ENCODE peak calls at places on chromosome 14, in four cellular contexts. W is ovary, L is progenitor cell of endocrine pancreas, I is GM23338. J is an unnamed sample.

GRCh38 chr14:60317609-60318008 is 68.6 kb downstream of the PPM1A start:
- DNase-seq in L (no peak), I (peak), W (no peak), J (no peak)

GRCh38 chr14:102071283-102071998 is 15.4 kb downstream of the HSP90AA1 start:
- DNase-seq in L (no peak), I (no peak), W (no peak), J (no peak)

GRCh38 chr14:33800735-33801163 is 150.1 kb downstream of the EGLN3 start:
- DNase-seq in W (no peak), L (no peak), I (peak), J (no peak)

GRCh38 chr14:46048127-46048526 is 603.5 kb downstream of the RPL10L start:
- DNase-seq in I (peak), L (peak), W (no peak), J (no peak)

GRCh38 chr14:70640938-70641547 is 673 bp upstream of the TTC9 start:
- DNase-seq in L (no peak), I (peak), W (no peak), J (peak)

GRCh38 chr14:65588426-65589140 is 176.1 kb downstream of the FUT8 start:
- DNase-seq in W (no peak), I (no peak), L (no peak), J (no peak)

GRCh38 chr14:56813143-56813551 is 2.9 kb upstream of the OTX2 start:
- DNase-seq in L (no peak), W (no peak), I (peak), J (no peak)

GRCh38 chr14:61601923-61602732 is 93.2 kb upstream of the HIF1A start:
- DNase-seq in I (no peak), W (no peak), L (no peak), J (no peak)

GRCh38 chr14:54908230-54908629 is 5.6 kb upstream of the GCH1 start:
- DNase-seq in I (no peak), W (no peak), L (no peak), J (no peak)

GRCh38 chr14:57378661-57379060 is 11.7 kb upstream of the NAA30 start:
- DNase-seq in L (no peak), I (no peak), W (no peak), J (no peak)

GRCh38 chr14:26415618-26416123 is 182.2 kb downstream of the NOVA1 start:
- DNase-seq in L (no peak), I (no peak), W (peak), J (no peak)

GRCh38 chr14:70192915-70193314 is 4.2 kb upstream of the SLC8A3 start:
- DNase-seq in I (peak), W (no peak), L (no peak), J (no peak)

GRCh38 chr14:77103475-77103874 is 5.4 kb downstream of the CIPC start:
- DNase-seq in W (no peak), I (no peak), L (no peak), J (no peak)

GRCh38 chr14:105470812-105471771 is 3.5 kb upstream of the CRIP2 start:
- DNase-seq in W (peak), I (peak), L (no peak), J (no peak)
- TF ChIP-seq CTCF in W (no peak), I (peak), L (peak), J (no peak)

GRCh38 chr14:100027771-100028490 is 37.3 kb upstream of the EVL start:
- DNase-seq in I (no peak), W (no peak), L (no peak), J (no peak)

GRCh38 chr14:100022772-100023451 is 42.3 kb upstream of the EVL start:
- DNase-seq in W (no peak), L (no peak), I (no peak), J (no peak)

GRCh38 chr14:100028990-100029677 is 36.1 kb upstream of the EVL start:
- DNase-seq in W (no peak), I (peak), L (no peak), J (no peak)

GRCh38 chr14:100020623-100021022 is 44.6 kb upstream of the EVL start:
- DNase-seq in W (no peak), L (no peak), I (no peak), J (no peak)

DNA sequence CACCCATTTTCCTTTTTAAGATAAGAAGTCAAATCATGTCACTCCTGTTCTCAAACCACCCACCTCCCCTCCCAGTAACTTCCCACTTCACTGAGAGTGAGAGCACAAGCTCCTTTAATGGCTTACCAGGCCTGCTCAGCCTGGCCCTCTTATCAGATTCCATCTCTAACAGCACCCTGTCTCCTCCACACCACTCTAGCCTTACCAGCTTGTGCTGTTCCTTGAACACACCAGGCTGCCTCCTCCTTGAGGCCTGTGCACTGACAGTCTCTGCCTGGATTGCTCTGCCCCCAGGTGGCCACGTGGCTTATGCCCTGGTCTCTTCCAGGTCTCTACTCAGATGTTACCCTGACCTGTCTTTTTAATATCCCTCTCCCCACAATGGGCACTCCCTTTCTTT is 40.1 kb upstream of the EVL start:
- DNase-seq in I (peak), L (no peak), W (no peak), J (no peak)
- TF ChIP-seq CTCF in I (peak), L (peak), W (no peak), J (no peak)

DNA sequence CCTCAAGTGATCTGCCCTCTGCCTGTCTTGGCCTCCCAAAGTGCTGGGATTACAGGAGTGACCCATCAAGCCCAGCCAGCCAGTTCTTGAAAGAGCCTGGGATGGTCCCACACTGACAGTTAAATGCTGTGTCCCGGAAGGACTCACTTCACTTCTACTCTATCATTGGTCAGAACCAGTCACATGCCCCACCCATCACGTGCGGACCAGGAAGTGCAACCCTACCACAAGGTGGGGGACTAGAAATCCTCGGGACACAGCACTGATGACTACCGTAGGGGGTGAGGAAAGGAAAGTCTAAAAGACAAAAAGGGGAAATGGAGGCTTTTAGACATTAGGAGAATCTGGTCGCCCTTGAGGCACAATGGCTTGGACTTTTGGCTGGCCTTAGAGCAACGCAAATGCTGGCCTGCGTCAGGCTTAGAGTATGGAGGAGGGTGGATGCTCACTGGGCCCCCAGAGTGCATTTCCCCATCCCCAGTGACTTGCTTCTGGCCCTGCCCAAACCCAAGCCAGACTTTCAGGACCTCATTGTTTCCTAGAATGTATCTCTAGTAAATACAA is 207.7 kb downstream of the TTC8 start:
- DNase-seq in W (no peak), I (peak), L (no peak), J (no peak)
- TF ChIP-seq CTCF in W (no peak), I (no peak), L (no peak), J (no peak)

GRCh38 chr14:98941481-98941880 is 330.5 kb downstream of the BCL11B start:
- DNase-seq in L (no peak), I (no peak), W (no peak), J (no peak)

GRCh38 chr14:98943907-98944306 is 328.1 kb downstream of the BCL11B start:
- DNase-seq in I (no peak), L (no peak), W (no peak), J (no peak)

GRCh38 chr14:98937712-98938505 is 334.1 kb downstream of the BCL11B start:
- DNase-seq in I (no peak), L (no peak), W (no peak), J (no peak)

GRCh38 chr14:98937021-98937420 is 335.0 kb downstream of the BCL11B start:
- DNase-seq in W (no peak), I (no peak), L (no peak), J (no peak)

GRCh38 chr14:98940693-98941437 is 331.1 kb downstream of the BCL11B start:
- DNase-seq in L (no peak), I (no peak), W (no peak), J (no peak)
- TF ChIP-seq CTCF in L (no peak), I (no peak), W (no peak), J (no peak)

DNA sequence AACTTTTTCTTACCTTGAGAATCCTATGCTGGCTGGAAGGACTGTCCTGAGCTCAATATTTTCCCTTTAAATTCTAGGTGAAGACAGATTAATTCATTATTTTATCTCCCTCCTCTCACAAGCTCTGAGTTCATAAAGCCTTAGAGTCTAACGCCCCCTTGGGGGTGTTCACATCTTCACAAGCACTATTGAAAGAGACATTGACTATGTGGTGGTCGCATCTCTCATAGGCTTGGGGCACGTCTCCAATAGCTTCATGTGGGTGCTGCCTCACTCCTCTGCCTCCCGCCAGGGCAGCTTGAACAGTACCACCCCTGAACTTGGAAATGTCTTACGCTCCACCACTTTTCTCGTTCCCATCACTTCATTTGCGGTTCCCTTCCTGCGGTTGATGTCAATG is 106.2 kb downstream of the UNC79 start:
- DNase-seq in W (no peak), I (peak), L (no peak), J (no peak)
- TF ChIP-seq CTCF in W (no peak), I (peak), L (peak), J (no peak)

GRCh38 chr14:22875003-22875747 is 3.6 kb downstream of the LRP10 start:
- DNase-seq in L (no peak), W (no peak), I (no peak), J (no peak)

GRCh38 chr14:22870811-22871199 is 735 bp upstream of the LRP10 start:
- DNase-seq in L (no peak), W (no peak), I (no peak), J (no peak)

GRCh38 chr14:22871962-22872832 is 657 bp downstream of the LRP10 start:
- DNase-seq in W (peak), L (peak), I (peak), J (peak)

GRCh38 chr14:22871200-22871961 is at the start of gene LRP10:
- DNase-seq in L (peak), W (peak), I (peak), J (peak)

GRCh38 chr14:22872833-22873520 is 1.4 kb downstream of the LRP10 start:
- DNase-seq in W (no peak), L (no peak), I (no peak), J (no peak)
- TF ChIP-seq CTCF in W (no peak), L (no peak), I (no peak), J (peak)

GRCh38 chr14:99742509-99743487 is 50.4 kb upstream of the EML1 start:
- DNase-seq in W (no peak), L (no peak), I (no peak), J (no peak)

GRCh38 chr14:99745307-99745951 is 47.8 kb upstream of the EML1 start:
- DNase-seq in L (no peak), W (no peak), I (no peak), J (no peak)

GRCh38 chr14:99742074-99742473 is 51.1 kb upstream of the EML1 start:
- DNase-seq in L (no peak), W (no peak), I (no peak), J (no peak)

GRCh38 chr14:99744873-99745224 is 48.4 kb upstream of the EML1 start:
- DNase-seq in L (no peak), I (no peak), W (no peak), J (no peak)

GRCh38 chr14:99744199-99744872 is 48.9 kb upstream of the EML1 start:
- DNase-seq in L (no peak), I (peak), W (no peak), J (no peak)
- TF ChIP-seq CTCF in L (no peak), I (no peak), W (no peak), J (no peak)

DNA sequence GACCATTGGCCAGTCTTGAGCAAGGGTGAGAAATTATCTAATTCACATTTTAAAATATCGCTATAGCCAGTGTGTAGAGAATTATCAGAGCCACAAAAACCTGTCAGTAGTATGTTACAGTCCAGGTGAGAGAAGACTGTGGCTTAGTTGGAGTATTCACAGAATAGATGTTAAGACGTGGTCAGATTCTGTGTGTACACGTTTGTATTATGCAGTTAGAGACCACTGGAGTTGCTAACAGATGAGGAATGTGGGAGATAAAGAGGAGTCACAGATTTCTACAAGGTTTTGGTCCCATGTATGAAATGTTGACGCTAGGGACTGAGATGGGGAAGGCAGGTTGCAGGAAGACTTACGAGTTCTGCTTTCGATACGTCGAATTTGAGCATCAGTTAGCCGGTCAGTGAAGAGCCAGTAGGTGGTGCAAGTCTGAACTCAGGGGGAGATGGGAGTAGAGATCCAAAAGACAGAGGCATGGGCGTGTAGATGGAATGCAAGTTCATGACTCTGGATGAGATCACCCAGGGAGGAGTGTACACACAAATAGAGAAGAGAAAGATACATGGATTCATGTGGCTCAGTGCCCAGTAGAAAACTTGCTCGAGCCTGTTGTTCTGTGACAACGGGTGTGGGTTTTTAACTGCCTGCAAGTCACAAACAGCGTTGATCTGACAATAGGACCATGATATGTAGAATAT is 114.8 kb upstream of the FLRT2 start:
- DNase-seq in W (peak), L (no peak), I (peak), J (no peak)
- TF ChIP-seq CTCF in W (no peak), L (peak), I (peak), J (no peak)

GRCh38 chr14:104169765-104170113 is 31.4 kb downstream of the KIF26A start:
- DNase-seq in W (no peak), L (no peak), I (no peak), J (no peak)

GRCh38 chr14:104172880-104173279 is 34.5 kb downstream of the KIF26A start:
- DNase-seq in W (no peak), L (no peak), I (no peak), J (no peak)

GRCh38 chr14:104172349-104172748 is 34.0 kb downstream of the KIF26A start:
- DNase-seq in W (no peak), I (no peak), L (no peak), J (no peak)

GRCh38 chr14:104171948-104172347 is 33.6 kb downstream of the KIF26A start:
- DNase-seq in L (no peak), I (no peak), W (peak), J (no peak)

GRCh38 chr14:104171029-104171697 is 32.8 kb downstream of the KIF26A start:
- DNase-seq in I (peak), W (no peak), L (peak), J (no peak)
- TF ChIP-seq CTCF in I (no peak), W (no peak), L (peak), J (no peak)

GRCh38 chr14:22998324-22999012 is 11.5 kb downstream of the C14orf93 start:
- DNase-seq in W (no peak), L (no peak), I (no peak), J (no peak)
- TF ChIP-seq CTCF in W (no peak), L (no peak), I (no peak), J (no peak)